ENCODE peak calls at places on chromosomes 12 and 14, in four cellular contexts. E is K562, I is HCT116, X is HepG2. B is an unnamed sample.
A peak's percentile ranks its signal among the peaks of the same experiment; 100 is the strongest.

GRCh38 chr14:97848351-97848980 is 1051.3 kb downstream of the VRK1 start:
- DNase-seq in X (no peak), E (no peak), I (no peak), B (no peak)

GRCh38 chr12:131695968-131696367 is 14.9 kb upstream of the SFSWAP start:
- DNase-seq in I (no peak), X (no peak), E (no peak), B (no peak)

GRCh38 chr12:108577458-108577857 is 15.1 kb downstream of the ISCU start:
- DNase-seq in E (no peak), X (no peak), I (no peak), B (no peak)

GRCh38 chr14:20382526-20382925 is 30.8 kb downstream of the TEP1 start:
- DNase-seq in E (no peak), I (no peak), X (no peak), B (no peak)

GRCh38 chr12:119803391-119803791 is 73.7 kb downstream of the CIT start:
- DNase-seq in I (no peak), X (no peak), E (no peak), B (no peak)

GRCh38 chr12:13375583-13376413 is 179.3 kb downstream of the EMP1 start:
- DNase-seq in E (no peak), I (no peak), X (no peak), B (no peak)

GRCh38 chr14:29240046-29240445 is 473.5 kb downstream of the FOXG1 start:
- DNase-seq in I (no peak), E (no peak), X (no peak), B (no peak)

GRCh38 chr12:12837025-12837872 is 24.1 kb downstream of the DDX47 start:
- DNase-seq in E (peak; percentile 48), X (peak; percentile 37), I (peak; percentile 67), B (peak; percentile 71)

GRCh38 chr12:127582074-127582473 is 684.9 kb upstream of the TMEM132C start:
- DNase-seq in I (no peak), X (no peak), E (no peak), B (no peak)

GRCh38 chr12:15629108-15629507 is 160.1 kb downstream of the EPS8 start:
- DNase-seq in X (peak; percentile 99), E (no peak), I (peak; percentile 94), B (peak; percentile 35)

GRCh38 chr12:51752490-51752889 is 96.0 kb downstream of the FIGNL2 start:
- DNase-seq in E (peak; percentile 20), X (no peak), I (no peak), B (no peak)

GRCh38 chr12:645563-646071 is 17.6 kb downstream of the NINJ2 start:
- DNase-seq in E (no peak), X (peak; percentile 79), I (no peak), B (no peak)

GRCh38 chr14:38469156-38469555 is 213.3 kb upstream of the CLEC14A start:
- DNase-seq in E (no peak), X (no peak), I (no peak), B (no peak)

GRCh38 chr12:108519558-108519957 is 4.5 kb downstream of the FICD start:
- DNase-seq in X (no peak), E (peak; percentile 59), I (no peak), B (no peak)

GRCh38 chr12:46386877-46387629 is 14.5 kb upstream of the SLC38A2 start:
- DNase-seq in E (no peak), I (no peak), X (no peak), B (no peak)

GRCh38 chr12:50086148-50086547 is 1.0 kb downstream of the SMARCD1 start:
- DNase-seq in X (no peak), E (no peak), I (no peak), B (no peak)

GRCh38 chr14:68307769-68308168 is 485.1 kb downstream of the ZFP36L1 start:
- DNase-seq in E (no peak), I (no peak), X (no peak), B (no peak)

GRCh38 chr12:77746108-77746507 is 84.6 kb upstream of the NAV3 start:
- DNase-seq in X (no peak), E (no peak), I (no peak), B (no peak)

GRCh38 chr14:102510616-102511520 is 1.3 kb upstream of the ANKRD9 start:
- DNase-seq in X (peak; percentile 79), I (no peak), E (peak; percentile 67), B (no peak)
- H3K4me3 ChIP-seq in X (peak overlapping the region; percentile 78), I (peak overlapping the region; percentile 44), E (peak overlapping the region; percentile 50), B (peak overlapping the region; percentile 52)

GRCh38 chr12:124699878-124700277 is 132.5 kb upstream of the NCOR2 start:
- DNase-seq in X (no peak), I (no peak), E (no peak), B (no peak)
- TF ChIP-seq TCF7L2 in X (no peak), I (no peak), E (no peak), B (no peak)

GRCh38 chr12:124820199-124820598 is 43.5 kb downstream of the SCARB1 start:
- DNase-seq in I (no peak), X (no peak), E (no peak), B (no peak)

GRCh38 chr12:124819080-124819479 is 44.6 kb downstream of the SCARB1 start:
- DNase-seq in E (no peak), X (no peak), I (no peak), B (no peak)

GRCh38 chr12:124821252-124822200 is 42.1 kb downstream of the SCARB1 start:
- DNase-seq in X (peak; percentile 96), E (no peak), I (no peak), B (no peak)

GRCh38 chr12:124817076-124818000 is 46.3 kb downstream of the SCARB1 start:
- DNase-seq in E (no peak), I (no peak), X (no peak), B (no peak)

DNA sequence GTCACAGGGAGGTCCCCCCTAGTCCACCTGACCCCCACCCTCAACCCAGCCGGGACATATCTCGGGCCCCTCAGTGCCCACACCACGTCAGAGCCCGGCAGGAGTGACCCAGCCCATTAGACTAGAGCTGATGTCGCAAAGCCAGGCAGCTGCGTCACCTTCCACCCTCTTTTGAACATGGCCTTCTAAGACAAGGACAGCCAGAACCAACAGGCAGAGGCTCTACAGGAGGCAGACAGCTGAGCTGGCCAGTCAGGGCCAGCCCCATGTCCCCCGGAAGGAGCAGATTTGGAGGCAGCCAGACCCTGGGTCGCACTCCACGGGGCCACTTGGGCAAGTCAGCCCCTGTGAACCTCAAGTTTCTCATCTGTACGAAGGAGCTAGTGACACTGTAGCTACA is 44.1 kb downstream of the SCARB1 start:
- DNase-seq in X (no peak), I (no peak), E (no peak), B (no peak)
- H3K4me3 ChIP-seq in X (no peak overlapping the region), I (no peak overlapping the region), E (no peak overlapping the region), B (no peak overlapping the region)

DNA sequence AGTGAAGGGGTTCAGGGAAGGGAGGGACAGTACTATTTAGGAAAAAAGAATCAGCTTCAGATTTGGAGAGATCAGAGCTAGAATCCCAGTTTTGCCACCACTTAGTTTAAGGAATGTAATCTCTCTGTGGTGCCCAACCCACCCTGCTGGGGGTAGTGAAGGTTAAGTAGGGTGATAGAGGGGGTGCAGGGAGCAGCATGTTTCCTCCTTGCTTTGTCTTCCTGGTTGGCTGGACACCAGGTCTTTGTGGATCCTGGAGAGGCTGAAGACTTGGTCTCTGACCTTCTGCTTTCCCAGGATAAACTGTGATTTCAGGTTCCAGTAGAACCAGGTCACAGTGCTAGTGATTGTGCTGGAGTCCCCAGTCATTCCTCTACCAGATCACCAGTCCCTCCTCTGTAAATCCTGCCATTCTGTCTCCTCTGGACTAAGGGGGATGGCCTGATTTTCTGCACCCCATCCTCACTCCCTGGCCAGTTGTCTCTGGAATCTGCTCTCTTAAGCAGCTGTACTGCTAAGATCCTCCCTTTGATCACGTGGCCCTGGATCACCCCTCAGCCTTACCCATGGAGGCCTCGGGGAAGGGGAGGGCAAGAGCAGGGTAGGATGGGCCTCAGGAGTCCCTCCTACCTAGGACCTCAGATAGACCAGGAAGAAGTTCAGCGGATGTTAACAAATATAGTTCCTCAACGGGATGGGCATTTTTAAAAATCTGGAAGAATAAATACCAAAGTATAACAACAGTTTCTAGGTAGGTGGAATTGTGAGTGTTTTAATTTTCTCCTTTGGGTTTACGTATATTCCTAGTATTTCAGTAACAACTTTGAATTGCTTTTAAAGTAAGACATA is 3.1 kb downstream of the MAP3K12 start:
- DNase-seq in E (peak; percentile 56), I (no peak), X (peak; percentile 63), B (no peak)
- TF ChIP-seq TCF7L2 in E (no peak), I (no peak), X (no peak), B (no peak)

B was measured in Panc1.